ENCODE peak calls at places on chromosome 22, in ten cellular contexts. K is heart left ventricle; V is upper lobe of right lung; E is thoracic aorta; A is NT2/D1; U is esophagus squamous epithelium; Y is Peyer's patch; T is AG09309; O is tibial nerve; M is CD8-positive, alpha-beta T cell. C is an unnamed sample.

GRCh38 chr22:46415816-46416536 is 80.5 kb downstream of the TRMU start:
- DNase-seq in K (no peak), V (no peak), E (no peak), A (no peak), U (no peak), Y (no peak), T (no peak), O (no peak), M (no peak), C (peak; percentile 40)

GRCh38 chr22:50683994-50684371 is 11.4 kb downstream of the SHANK3 start:
- DNase-seq in K (no peak), V (no peak), E (no peak), A (no peak), U (no peak), Y (peak; percentile 5), T (no peak), O (no peak), M (no peak), C (no peak)

GRCh38 chr22:43996170-43996980 is 27.7 kb upstream of the PARVB start:
- DNase-seq in K (peak; percentile 70), V (peak; percentile 83), E (no peak), A (no peak), U (peak; percentile 26), Y (peak; percentile 83), T (no peak), O (peak; percentile 23), M (peak; percentile 69), C (no peak)

GRCh38 chr22:40418366-40419201 is 48.2 kb downstream of the SGSM3 start:
- DNase-seq in K (peak; percentile 38), V (no peak), E (no peak), A (no peak), U (no peak), Y (no peak), T (no peak), O (no peak), M (peak; percentile 90), C (no peak)

GRCh38 chr22:44224166-44224565 is 43.4 kb downstream of the PARVG start:
- DNase-seq in K (no peak), V (no peak), E (no peak), A (no peak), U (no peak), Y (no peak), T (no peak), O (no peak), M (no peak), C (no peak)

GRCh38 chr22:31952459-31952858 is 8.1 kb downstream of the YWHAH start:
- DNase-seq in K (no peak), V (no peak), E (no peak), A (no peak), U (no peak), Y (no peak), T (peak; percentile 72), O (no peak), M (no peak), C (peak; percentile 86)

GRCh38 chr22:38927033-38927789 is 30.2 kb upstream of the APOBEC3A start:
- DNase-seq in K (peak; percentile 77), V (peak; percentile 92), E (peak; percentile 25), A (peak; percentile 36), U (no peak), Y (peak; percentile 41), T (no peak), O (peak; percentile 49), M (no peak), C (no peak)

GRCh38 chr22:27299181-27300085 is 502.1 kb downstream of the MN1 start:
- DNase-seq in K (no peak), V (no peak), E (no peak), A (no peak), U (no peak), Y (no peak), T (no peak), O (no peak), M (no peak), C (peak; percentile 39)

GRCh38 chr22:32494971-32495370 is 20.4 kb downstream of the FBXO7 start:
- DNase-seq in K (no peak), V (no peak), E (no peak), A (no peak), U (no peak), Y (no peak), T (no peak), O (no peak), M (no peak), C (no peak)

GRCh38 chr22:32355760-32356159 is 1.9 kb upstream of the RFPL3 start:
- DNase-seq in K (no peak), V (no peak), E (no peak), A (peak; percentile 5), U (no peak), Y (no peak), T (no peak), O (no peak), M (no peak), C (no peak)

GRCh38 chr22:19037282-19038163 is 84.7 kb downstream of the DGCR2 start:
- DNase-seq in K (no peak), V (peak; percentile 61), E (no peak), A (no peak), U (no peak), Y (no peak), T (no peak), O (no peak), M (no peak), C (no peak)

GRCh38 chr22:30890689-30891442 is 77.7 kb downstream of the MORC2 start:
- DNase-seq in K (peak; percentile 28), V (peak; percentile 66), E (no peak), A (peak; percentile 9), U (no peak), Y (peak; percentile 18), T (no peak), O (no peak), M (peak; percentile 33), C (peak; percentile 8)

GRCh38 chr22:16961477-16962186 is 46.4 kb downstream of the GAB4 start:
- DNase-seq in K (no peak), V (no peak), E (no peak), A (no peak), U (no peak), Y (no peak), T (no peak), O (no peak), M (no peak), C (no peak)

GRCh38 chr22:46779023-46779422 is 16.6 kb downstream of the TBC1D22A start:
- DNase-seq in K (no peak), V (no peak), E (no peak), A (no peak), U (no peak), Y (no peak), T (no peak), O (no peak), M (no peak), C (no peak)

GRCh38 chr22:43945632-43946390 is 9.4 kb upstream of the SAMM50 start:
- DNase-seq in K (peak; percentile 39), V (peak; percentile 78), E (no peak), A (no peak), U (no peak), Y (peak; percentile 55), T (no peak), O (no peak), M (peak; percentile 62), C (peak; percentile 20)

GRCh38 chr22:21936151-21936778 is 16.4 kb downstream of the PPM1F start:
- DNase-seq in K (no peak), V (peak; percentile 74), E (no peak), A (no peak), U (no peak), Y (no peak), T (no peak), O (no peak), M (no peak), C (no peak)

GRCh38 chr22:28674121-28674563 is 5.5 kb downstream of the TTC28 start:
- DNase-seq in K (no peak), V (no peak), E (no peak), A (no peak), U (no peak), Y (peak; percentile 25), T (no peak), O (no peak), M (peak; percentile 66), C (peak; percentile 49)

GRCh38 chr22:23536821-23537345 is 43.2 kb downstream of the IGLL1 start:
- DNase-seq in K (no peak), V (peak; percentile 33), E (no peak), A (no peak), U (no peak), Y (no peak), T (no peak), O (no peak), M (no peak), C (no peak)
- H3K4me3 ChIP-seq in K (no peak overlapping the region), V (no peak overlapping the region), E (no peak overlapping the region), A (peak overlapping the region; percentile 86), U (no peak overlapping the region), Y (no peak overlapping the region), T (no peak overlapping the region), O (no peak overlapping the region), M (no peak overlapping the region), C (no peak overlapping the region)

DNA sequence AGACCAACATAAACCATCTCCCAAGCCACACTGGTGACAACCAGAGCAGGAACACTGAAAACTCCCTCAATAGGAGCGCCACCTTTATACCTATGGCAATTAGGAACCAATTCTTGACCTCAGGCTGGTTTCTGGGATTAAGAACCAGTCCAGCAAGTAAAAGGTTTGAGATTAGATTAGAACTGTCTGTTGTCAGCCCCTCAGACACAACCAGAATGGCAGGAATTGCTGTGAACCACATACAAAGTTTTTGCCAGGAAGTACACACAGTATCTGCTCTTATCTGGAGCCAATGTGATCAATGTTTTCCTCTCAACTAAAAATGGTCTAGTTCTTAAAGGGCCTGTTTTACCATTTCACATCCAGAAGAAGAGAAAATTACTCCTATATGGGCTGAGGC is 55.2 kb downstream of the RBFOX2 start:
- DNase-seq in K (no peak), V (no peak), E (no peak), A (no peak), U (no peak), Y (no peak), T (no peak), O (no peak), M (no peak), C (no peak)
- H3K4me3 ChIP-seq in K (no peak overlapping the region), V (no peak overlapping the region), E (peak overlapping the region; percentile 38), A (no peak overlapping the region), U (no peak overlapping the region), Y (no peak overlapping the region), T (no peak overlapping the region), O (no peak overlapping the region), M (no peak overlapping the region), C (no peak overlapping the region)

DNA sequence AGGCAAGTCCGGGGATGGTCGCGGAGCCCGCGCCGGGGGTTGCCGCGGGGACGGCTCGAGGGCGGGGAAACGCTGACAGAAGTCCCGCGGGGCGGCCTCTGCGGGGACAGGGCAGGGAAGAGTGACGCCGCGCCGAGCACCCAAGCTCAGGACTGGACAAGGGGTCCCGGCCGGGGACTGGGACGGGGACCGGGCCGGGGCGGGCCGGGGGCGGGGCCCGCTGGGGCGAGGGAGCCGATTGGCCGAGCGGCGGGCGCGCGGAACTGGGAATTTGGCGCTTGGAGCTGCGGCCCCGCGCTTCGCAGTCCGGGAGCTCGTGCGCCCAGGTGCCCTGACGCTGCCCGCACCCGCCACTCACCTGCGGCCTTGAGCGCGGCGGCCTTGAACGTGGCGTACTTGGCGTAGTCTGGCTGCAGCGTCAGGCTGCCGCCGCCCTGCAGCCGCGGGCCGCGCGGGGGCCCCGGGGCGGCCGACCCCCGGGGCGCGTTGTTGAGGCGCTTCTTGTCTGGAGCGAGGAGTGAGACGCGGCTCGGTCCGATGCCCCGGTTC is 4.8 kb downstream of the SHISA8 start:
- DNase-seq in K (no peak), V (no peak), E (no peak), A (no peak), U (no peak), Y (no peak), T (no peak), O (no peak), M (no peak), C (no peak)
- H3K4me3 ChIP-seq in K (peak overlapping the region; percentile 47), V (peak overlapping the region; percentile 19), E (peak overlapping the region; percentile 63), A (no peak overlapping the region), U (peak overlapping the region; percentile 41), Y (peak overlapping the region; percentile 51), T (no peak overlapping the region), O (peak overlapping the region; percentile 22), M (peak overlapping the region; percentile 30), C (no peak overlapping the region)

GRCh38 chr22:45237065-45237990 is 3.4 kb downstream of the KIAA0930 start:
- DNase-seq in K (no peak), V (no peak), E (no peak), A (no peak), U (no peak), Y (no peak), T (no peak), O (no peak), M (no peak), C (no peak)
- H3K4me3 ChIP-seq in K (no peak overlapping the region), V (no peak overlapping the region), E (no peak overlapping the region), A (no peak overlapping the region), U (no peak overlapping the region), Y (no peak overlapping the region), T (no peak overlapping the region), O (no peak overlapping the region), M (no peak overlapping the region), C (no peak overlapping the region)